ENCODE peak calls at places on chromosomes 13 and 19, in four cellular contexts. D is sigmoid colon, H is transverse colon, E is K562. J is an unnamed sample.

GRCh38 chr13:110208116-110208515 is 98.8 kb downstream of the COL4A1 start:
- DNase-seq in D (no peak), H (no peak), E (no peak), J (no peak)

GRCh38 chr19:18416778-18417249 is 2.4 kb upstream of the SSBP4 start:
- DNase-seq in D (peak), H (peak), E (peak), J (peak)

GRCh38 chr13:36131215-36131930 is at the start of gene DCLK1:
- DNase-seq in D (peak), H (peak), E (no peak), J (peak)

GRCh38 chr13:46160474-46161066 is 21.4 kb downstream of the LCP1 start:
- DNase-seq in D (no peak), H (no peak), E (peak), J (no peak)

GRCh38 chr19:16233081-16233776 is 35.5 kb downstream of the AP1M1 start:
- DNase-seq in D (no peak), H (no peak), E (no peak), J (no peak)

GRCh38 chr13:90830782-90831181 is 516.7 kb upstream of the MIR17HG start:
- DNase-seq in D (no peak), H (no peak), E (no peak), J (no peak)

GRCh38 chr19:18379803-18380747 is 5.9 kb upstream of the GDF15 start:
- DNase-seq in D (peak), H (peak), E (peak), J (peak)

GRCh38 chr13:36986462-36987240 is 12.5 kb downstream of the ALG5 start:
- DNase-seq in D (no peak), H (no peak), E (no peak), J (no peak)

GRCh38 chr13:26867451-26868067 is 107.0 kb upstream of the GPR12 start:
- DNase-seq in D (no peak), H (no peak), E (peak), J (no peak)

GRCh38 chr19:43519436-43520088 is 7.4 kb downstream of the ETHE1 start:
- DNase-seq in D (peak), H (peak), E (peak), J (peak)

GRCh38 chr19:58001895-58002369 is 688 bp downstream of the ZNF606 start:
- DNase-seq in D (no peak), H (peak), E (no peak), J (no peak)

GRCh38 chr13:33158830-33159229 is 126.7 kb downstream of the STARD13 start:
- DNase-seq in D (no peak), H (no peak), E (no peak), J (no peak)

GRCh38 chr13:113974304-113975281 is 717 bp upstream of the C13orf46 start:
- DNase-seq in D (peak), H (no peak), E (no peak), J (no peak)

GRCh38 chr13:95540848-95541247 is 11.7 kb upstream of the CLDN10 start:
- DNase-seq in D (no peak), H (no peak), E (no peak), J (no peak)

GRCh38 chr19:45876411-45877197 is 9.3 kb downstream of the IRF2BP1 start:
- DNase-seq in D (peak), H (peak), E (peak), J (peak)

GRCh38 chr19:45879055-45879454 is 6.9 kb downstream of the IRF2BP1 start:
- DNase-seq in D (no peak), H (no peak), E (no peak), J (no peak)

GRCh38 chr19:45876161-45876410 is 9.9 kb downstream of the IRF2BP1 start:
- DNase-seq in D (no peak), H (no peak), E (peak), J (no peak)

GRCh38 chr19:45879971-45880370 is 6.0 kb downstream of the IRF2BP1 start:
- DNase-seq in D (no peak), H (no peak), E (no peak), J (no peak)

DNA sequence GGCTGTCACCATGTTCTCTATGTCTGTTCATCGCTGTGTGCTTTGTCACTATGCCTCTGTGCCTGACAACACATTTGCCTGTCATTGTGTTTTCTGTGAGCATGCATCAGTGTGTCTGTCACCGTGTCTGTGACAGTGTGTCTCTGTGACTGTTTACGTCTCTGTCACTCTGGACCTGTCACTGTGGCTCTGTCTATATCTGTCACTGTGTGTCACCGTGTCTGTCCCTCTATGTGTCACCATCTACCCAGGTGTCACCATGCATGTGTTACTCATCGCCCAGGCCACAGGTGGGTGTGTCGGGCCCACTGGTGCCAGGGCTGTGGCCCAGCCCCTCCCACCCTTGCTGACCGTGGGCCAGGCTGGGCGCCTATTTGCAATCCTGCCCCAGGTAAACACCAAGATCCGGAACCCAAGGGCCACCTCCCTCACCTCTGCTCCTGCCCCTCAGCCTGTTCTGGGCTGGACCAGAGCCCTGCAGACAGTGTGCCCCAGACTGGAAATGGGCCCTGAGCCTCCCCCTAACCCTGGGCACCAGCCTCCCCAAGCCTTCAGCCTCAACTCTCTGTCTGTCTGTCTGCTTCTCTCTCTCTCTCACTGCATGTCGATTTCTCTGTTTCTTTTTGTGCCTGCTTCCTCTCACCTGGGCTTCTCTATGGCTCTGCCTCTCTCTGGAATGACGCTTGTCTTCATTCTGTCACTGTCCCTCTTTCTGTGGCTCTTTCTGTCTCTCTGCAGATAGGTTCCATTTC is 7.7 kb downstream of the IRF2BP1 start:
- DNase-seq in D (no peak), H (peak), E (no peak), J (no peak)
- TF ChIP-seq EP300 in D (no peak), H (no peak), E (no peak), J (no peak)

DNA sequence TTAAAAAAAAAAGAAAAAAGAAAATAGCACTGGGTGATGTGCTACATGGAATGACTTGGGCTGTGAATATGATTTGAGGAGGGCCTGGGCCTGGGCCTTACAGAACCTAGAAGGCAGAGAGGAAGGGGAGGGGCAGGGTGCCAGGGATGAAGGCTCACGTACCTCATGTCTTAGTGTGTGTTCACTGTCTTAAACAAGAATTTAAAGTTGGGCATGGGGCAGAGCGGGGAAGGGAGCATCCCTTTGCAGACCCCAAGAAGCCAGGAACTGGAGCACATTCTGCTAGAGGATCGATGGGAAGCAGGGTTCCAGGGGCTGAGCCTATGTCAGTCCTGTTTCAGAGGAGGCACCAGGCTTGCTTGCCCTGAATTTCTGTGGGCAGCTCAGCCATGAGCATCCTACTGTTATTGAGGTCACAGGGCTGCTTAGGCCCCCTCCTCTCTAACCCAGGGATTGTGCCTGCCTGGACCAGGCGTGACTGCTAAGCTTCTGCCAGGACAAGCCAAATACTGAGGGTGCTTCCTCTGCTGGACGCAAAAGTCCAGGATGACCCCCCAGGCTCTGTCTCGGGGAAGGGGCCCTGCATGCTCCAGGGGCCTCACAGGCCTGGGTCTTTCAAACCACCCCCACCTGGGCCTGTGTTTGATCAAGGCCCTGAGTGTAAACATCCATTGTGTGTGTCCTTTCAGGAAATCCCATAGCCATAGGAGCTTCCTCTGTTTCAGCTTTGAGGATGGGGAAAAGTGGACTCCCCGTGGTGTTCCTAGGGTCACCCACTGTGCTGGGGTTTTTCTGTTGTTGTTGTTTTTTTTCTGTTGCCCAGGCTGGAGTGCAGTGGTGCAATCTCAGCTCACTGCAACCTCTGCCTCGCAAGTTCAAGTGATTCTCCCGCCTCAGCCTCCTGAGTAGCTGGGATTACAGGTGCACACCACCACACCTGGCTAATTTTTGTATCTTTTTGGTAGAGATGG is 4.8 kb downstream of the LSR start:
- DNase-seq in D (peak), H (no peak), E (no peak), J (no peak)
- TF ChIP-seq EP300 in D (no peak), H (no peak), E (no peak), J (no peak)

GRCh38 chr19:51904331-51905165 is at the start of gene ZNF649:
- DNase-seq in D (peak), H (peak), E (peak), J (peak)
- TF ChIP-seq EP300 in D (no peak), H (no peak), E (no peak), J (no peak)

GRCh38 chr13:102940143-102940542 is 94.3 kb downstream of the ERCC5 start:
- DNase-seq in D (no peak), H (no peak), E (peak), J (no peak)
- TF ChIP-seq EP300 in D (no peak), H (no peak), E (no peak), J (no peak)

DNA sequence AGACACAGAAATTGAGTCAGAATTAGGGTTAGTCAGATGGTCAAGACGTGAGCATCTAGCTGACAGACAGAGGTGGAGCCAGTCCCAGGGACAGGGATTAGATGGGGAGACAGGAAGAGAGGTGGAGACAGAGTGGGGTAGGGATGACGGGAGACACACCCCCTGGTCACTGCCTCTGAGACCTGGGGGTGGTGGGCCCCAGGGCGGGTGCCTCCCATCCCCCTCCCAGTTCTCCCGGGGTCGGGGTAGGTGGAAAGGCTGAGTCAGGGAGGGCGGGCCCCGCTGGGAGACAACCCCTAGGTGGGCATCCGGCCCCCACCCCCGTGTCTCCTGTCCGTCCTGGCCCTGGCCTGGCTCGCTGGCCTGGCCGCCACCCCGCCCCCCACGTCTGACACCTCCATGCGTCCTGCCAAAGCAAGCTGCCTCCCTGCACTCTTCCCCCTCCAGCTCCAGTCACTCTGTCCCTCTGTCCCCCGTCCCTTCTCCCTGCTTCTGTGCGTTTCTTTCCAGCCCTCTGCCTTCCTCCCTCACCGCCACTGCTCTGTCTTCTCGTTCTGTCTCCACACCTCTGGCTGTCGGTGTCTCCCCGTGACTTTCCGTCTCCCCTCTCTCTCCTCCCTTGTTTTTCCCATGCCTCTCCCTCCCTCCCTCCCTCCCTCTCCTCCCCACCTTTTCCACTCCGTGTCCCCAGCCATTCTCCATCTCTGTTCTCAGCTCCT is 15.1 kb downstream of the CCDC97 start:
- DNase-seq in D (peak), H (peak), E (peak), J (no peak)
- TF ChIP-seq EP300 in D (peak), H (no peak), E (peak), J (no peak)

DNA sequence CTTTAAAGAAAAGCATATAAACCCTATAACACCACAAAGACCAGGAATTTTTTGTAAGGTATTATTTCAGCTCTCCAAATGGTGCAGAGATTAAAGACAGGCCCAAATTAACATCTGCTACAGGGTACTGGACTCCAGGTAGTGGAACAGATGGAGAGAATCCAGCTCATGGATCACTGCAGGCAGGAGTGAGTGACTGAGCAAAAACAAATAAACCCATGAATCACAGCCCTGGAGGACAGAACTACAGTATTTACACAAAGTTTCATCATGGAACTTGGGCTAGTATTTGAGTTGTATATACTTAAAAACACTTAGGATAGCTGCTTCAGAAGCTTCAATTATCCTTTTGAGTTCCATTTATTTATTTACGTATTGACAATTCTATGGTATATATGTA is 132.8 kb upstream of the SPRY2 start:
- DNase-seq in D (no peak), H (no peak), E (no peak), J (no peak)
- TF ChIP-seq EP300 in D (no peak), H (no peak), E (no peak), J (no peak)